ENCODE peak calls at places on chromosomes 7 and 10, in five cellular contexts. Z, L, V, A and T are unnamed samples.

GRCh38 chr7:36308031-36308430 is 81.6 kb upstream of the ANLN start:
- DNase-seq in V (no peak), L (no peak), A (no peak), Z (no peak), T (no peak)

GRCh38 chr10:107686095-107686494 is 521.6 kb upstream of the SORCS1 start:
- DNase-seq in V (no peak), Z (no peak), L (peak), A (peak), T (no peak)

GRCh38 chr7:118855290-118855689 is 630.8 kb downstream of the ANKRD7 start:
- DNase-seq in A (no peak), V (no peak), Z (no peak), L (no peak), T (no peak)

GRCh38 chr7:27739301-27739913 is 555 bp upstream of the TAX1BP1 start:
- DNase-seq in Z (no peak), A (no peak), L (peak), V (no peak), T (no peak)

GRCh38 chr7:97480700-97481410 is 251.0 kb upstream of the TAC1 start:
- DNase-seq in Z (no peak), V (no peak), A (no peak), L (no peak), T (no peak)

GRCh38 chr7:11831383-11831726 is 643 bp downstream of the THSD7A start:
- DNase-seq in L (no peak), V (no peak), Z (no peak), A (no peak), T (no peak)

GRCh38 chr7:132249591-132249971 is 326.7 kb downstream of the PLXNA4 start:
- DNase-seq in A (no peak), L (no peak), Z (no peak), V (no peak), T (no peak)

GRCh38 chr10:133347636-133348517 is 704 bp downstream of the PRAP1 start:
- DNase-seq in V (no peak), L (no peak), A (no peak), Z (no peak), T (no peak)

GRCh38 chr10:127044191-127044590 is 139.0 kb downstream of the DOCK1 start:
- DNase-seq in L (no peak), V (no peak), A (no peak), Z (no peak), T (peak)

GRCh38 chr10:74244097-74244685 is 93.2 kb downstream of the ADK start:
- DNase-seq in L (no peak), A (no peak), V (no peak), Z (peak), T (no peak)

GRCh38 chr7:54037873-54038272 is 504.3 kb upstream of the VSTM2A start:
- DNase-seq in V (no peak), Z (no peak), L (no peak), A (no peak), T (no peak)

GRCh38 chr7:1458676-1459511 is at the start of gene MICALL2:
- DNase-seq in A (peak), L (peak), Z (peak), V (no peak), T (peak)
- H3K27ac ChIP-seq in A (peak), L (peak), Z (peak), V (no peak), T (peak)

DNA sequence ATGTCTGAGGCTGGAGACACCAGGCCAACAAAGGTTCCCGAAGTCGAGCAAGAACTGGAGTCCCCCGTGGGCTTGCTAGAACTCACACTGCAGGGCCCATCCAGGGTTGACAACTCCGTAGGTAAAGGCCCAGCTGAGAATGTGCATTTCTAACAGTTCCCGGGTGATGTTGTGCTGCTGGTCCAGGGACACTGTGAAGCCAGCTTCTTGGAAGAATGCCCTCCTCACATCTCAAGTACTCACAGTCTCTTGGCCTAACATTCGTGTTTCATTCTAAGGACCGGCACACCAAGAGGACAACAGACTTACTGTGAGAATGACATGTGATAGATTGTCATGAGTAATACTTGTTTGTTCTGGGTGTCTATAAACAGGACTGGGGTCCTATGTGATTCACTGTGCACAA is 682.2 kb upstream of the IGFBP3 start:
- DNase-seq in A (no peak), L (no peak), Z (no peak), V (no peak), T (no peak)
- H3K27ac ChIP-seq in A (peak), L (peak), Z (no peak), V (no peak), T (no peak)

GRCh38 chr7:73909051-73909941 is 48.3 kb downstream of the TMEM270 start:
- DNase-seq in Z (no peak), A (no peak), L (peak), V (no peak), T (no peak)
- H3K27ac ChIP-seq in Z (no peak), A (no peak), L (peak), V (no peak), T (no peak)

DNA sequence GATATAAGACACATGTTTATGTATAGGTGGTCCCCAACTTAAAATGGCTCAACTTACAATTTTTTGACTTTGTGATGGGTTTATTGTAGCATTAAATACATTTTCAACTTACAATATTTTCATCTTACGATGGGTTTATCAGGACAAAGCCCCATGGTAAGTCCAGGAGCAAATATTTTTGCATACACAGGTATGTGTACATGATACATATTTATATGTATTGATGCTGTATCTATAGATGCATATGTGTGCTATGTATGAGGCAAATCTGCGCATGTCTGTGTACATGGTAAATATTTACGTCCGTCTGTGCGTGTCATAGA is 664 bp upstream of the UBE3C start:
- DNase-seq in L (no peak), Z (no peak), A (no peak), V (no peak), T (no peak)
- H3K27ac ChIP-seq in L (peak), Z (peak), A (peak), V (peak), T (peak)

DNA sequence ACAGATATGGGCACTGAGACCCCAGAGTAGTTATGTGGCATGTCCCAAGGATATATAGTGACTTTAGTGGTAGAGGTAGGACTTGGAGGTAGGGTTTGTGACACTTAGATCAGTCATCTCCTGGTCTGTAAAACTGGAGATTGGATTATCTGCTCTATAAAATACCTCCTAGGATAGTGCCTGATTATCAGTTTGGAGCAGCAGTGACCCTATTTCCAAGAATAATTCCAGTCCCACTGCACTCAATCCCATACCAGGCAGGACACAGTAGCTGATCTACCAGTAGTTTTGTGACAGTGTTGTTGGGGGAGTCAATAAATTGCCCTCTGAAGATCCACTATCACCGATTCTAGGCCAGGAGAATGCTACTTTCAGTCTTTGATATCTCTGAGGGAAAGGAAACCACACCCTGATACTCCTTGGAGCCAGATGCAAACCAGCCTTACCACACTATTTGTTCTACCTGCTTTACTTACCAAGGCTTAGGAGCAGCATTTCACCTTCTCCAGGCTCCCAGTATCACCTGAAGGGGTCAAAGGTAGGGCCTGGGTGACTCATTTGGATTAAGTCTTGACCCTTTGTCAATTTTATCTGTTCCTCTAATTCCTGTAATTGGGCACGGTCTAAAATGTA is 30.6 kb downstream of the KMT2E start:
- DNase-seq in Z (no peak), L (no peak), A (no peak), V (no peak), T (no peak)
- H3K27ac ChIP-seq in Z (no peak), L (no peak), A (no peak), V (no peak), T (peak)

GRCh38 chr10:59243611-59244195 is 67.3 kb downstream of the PHYHIPL start:
- DNase-seq in L (no peak), A (no peak), Z (no peak), V (no peak), T (no peak)

GRCh38 chr10:59244871-59245270 is 68.4 kb downstream of the PHYHIPL start:
- DNase-seq in V (no peak), A (no peak), Z (no peak), L (no peak), T (no peak)

GRCh38 chr10:59240581-59241183 is 64.2 kb downstream of the PHYHIPL start:
- DNase-seq in A (no peak), L (no peak), V (no peak), Z (no peak), T (no peak)

GRCh38 chr10:59242991-59243390 is 66.5 kb downstream of the PHYHIPL start:
- DNase-seq in V (no peak), A (no peak), Z (no peak), L (no peak), T (no peak)

GRCh38 chr10:59242057-59242456 is 65.6 kb downstream of the PHYHIPL start:
- DNase-seq in V (no peak), Z (no peak), A (no peak), L (no peak), T (no peak)
- H3K27ac ChIP-seq in V (no peak), Z (no peak), A (no peak), L (no peak), T (no peak)

DNA sequence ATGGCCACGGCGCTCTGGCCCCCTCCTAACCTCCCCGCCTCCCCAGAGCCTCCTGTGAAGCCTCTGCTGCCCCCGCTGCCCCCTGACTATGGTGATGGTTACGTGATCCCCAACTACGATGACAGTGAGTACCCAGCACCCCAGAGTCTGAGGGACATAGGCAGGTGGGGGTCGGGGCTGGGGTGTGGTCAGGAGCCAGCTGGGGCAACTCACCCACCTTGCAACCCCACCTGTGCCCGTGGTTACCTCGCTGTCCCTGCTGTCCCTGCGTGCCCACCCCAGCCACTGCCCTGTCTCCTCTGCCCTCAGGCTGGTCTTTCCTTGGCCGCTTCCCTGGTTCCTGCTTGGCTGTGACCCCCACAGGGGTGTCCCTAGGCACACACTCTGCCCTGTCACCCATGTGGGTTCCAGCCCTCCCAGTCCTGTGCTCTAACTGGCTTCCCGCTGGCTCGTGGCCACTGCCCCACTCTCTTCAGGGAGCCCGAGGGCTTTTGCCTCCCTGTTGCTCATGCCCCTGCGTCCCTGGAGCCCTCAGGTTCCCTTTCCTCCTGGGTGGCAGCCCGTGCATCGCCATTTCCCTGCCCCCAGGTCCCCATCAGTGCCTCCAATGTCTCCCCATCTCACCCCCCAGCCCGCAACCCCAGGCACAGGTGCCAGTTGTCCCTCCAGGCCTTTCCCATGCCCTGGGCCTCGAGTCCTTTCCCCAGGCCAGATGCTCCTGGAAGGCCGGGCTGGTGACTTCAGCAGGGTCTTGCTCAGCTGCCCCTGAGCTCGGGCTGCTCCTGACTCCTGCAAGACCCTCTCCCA is 4.0 kb downstream of the AEBP1 start:
- DNase-seq in L (peak), V (no peak), A (no peak), Z (no peak), T (no peak)
- H3K27ac ChIP-seq in L (no peak), V (no peak), A (peak), Z (no peak), T (no peak)

GRCh38 chr10:21292763-21293517 is 232.5 kb downstream of the SKIDA1 start:
- DNase-seq in A (peak), Z (peak), L (no peak), V (no peak), T (peak)
- H3K27ac ChIP-seq in A (no peak), Z (peak), L (no peak), V (no peak), T (peak)